ENCODE peak calls at places on chromosomes 12 and 14, in four cellular contexts. E, Y, U and J are unnamed samples.

GRCh38 chr12:607541-608001 is 55.7 kb downstream of the NINJ2 start:
- DNase-seq in U (no peak), Y (no peak), E (no peak), J (no peak)

GRCh38 chr14:100032749-100033148 is 32.5 kb upstream of the EVL start:
- DNase-seq in Y (peak), E (no peak), U (no peak), J (no peak)

GRCh38 chr12:58253663-58254062 is 312.3 kb downstream of the ATP23 start:
- DNase-seq in U (no peak), E (no peak), Y (no peak), J (no peak)

GRCh38 chr14:97946291-97946690 is 1149.1 kb downstream of the VRK1 start:
- DNase-seq in U (peak), E (no peak), Y (no peak), J (no peak)

GRCh38 chr14:67704484-67705089 is 2.9 kb downstream of the RDH12 start:
- DNase-seq in U (no peak), E (peak), Y (peak), J (peak)

GRCh38 chr12:111271674-111272418 is 97.0 kb downstream of the PHETA1 start:
- DNase-seq in E (no peak), U (no peak), Y (no peak), J (no peak)

GRCh38 chr12:84694111-84694510 is 218.5 kb downstream of the SLC6A15 start:
- DNase-seq in E (no peak), Y (peak), U (no peak), J (no peak)

GRCh38 chr14:105860615-105861580 is 334.5 kb downstream of the TMEM121 start:
- DNase-seq in E (no peak), Y (no peak), U (peak), J (no peak)

GRCh38 chr14:55277972-55278740 is 6.9 kb downstream of the FBXO34 start:
- DNase-seq in U (no peak), E (no peak), Y (no peak), J (no peak)

GRCh38 chr14:92651793-92652382 is 96.5 kb downstream of the LGMN start:
- DNase-seq in U (no peak), E (no peak), Y (no peak), J (no peak)

GRCh38 chr14:100212476-100213333 is 26.2 kb upstream of the YY1 start:
- DNase-seq in Y (no peak), U (no peak), E (no peak), J (no peak)

GRCh38 chr14:50830932-50831703 is at the start of gene NIN:
- DNase-seq in U (peak), E (no peak), Y (peak), J (peak)

GRCh38 chr14:105418269-105419054 is 1.2 kb upstream of the MTA1 start:
- DNase-seq in U (no peak), Y (no peak), E (no peak), J (no peak)

GRCh38 chr14:97456958-97457357 is 659.8 kb downstream of the VRK1 start:
- DNase-seq in U (no peak), E (no peak), Y (no peak), J (no peak)

GRCh38 chr14:68784298-68784910 is 8.5 kb downstream of the ZFP36L1 start:
- DNase-seq in Y (no peak), E (no peak), U (no peak), J (no peak)

GRCh38 chr12:422526-422925 is 21.1 kb downstream of the CCDC77 start:
- DNase-seq in E (no peak), U (no peak), Y (no peak), J (no peak)

GRCh38 chr14:96122496-96122895 is 82.1 kb upstream of the BDKRB2 start:
- DNase-seq in E (no peak), U (no peak), Y (no peak), J (no peak)

GRCh38 chr12:26493656-26494055 is 298.3 kb downstream of the SSPN start:
- DNase-seq in Y (no peak), E (no peak), U (no peak), J (no peak)

GRCh38 chr12:22103418-22103817 is 57.4 kb downstream of the CMAS start:
- DNase-seq in U (no peak), E (no peak), Y (no peak), J (no peak)

GRCh38 chr12:115210533-115211252 is 526.7 kb upstream of the TBX3 start:
- DNase-seq in Y (no peak), U (no peak), E (no peak), J (no peak)

GRCh38 chr12:113105606-113106271 is 29.8 kb downstream of the RASAL1 start:
- DNase-seq in U (no peak), E (no peak), Y (no peak), J (no peak)

GRCh38 chr12:107760207-107760816 is 625 bp downstream of the PRDM4 start:
- DNase-seq in U (peak), Y (peak), E (no peak), J (peak)

GRCh38 chr12:20523658-20524057 is 155.3 kb downstream of the PDE3A start:
- DNase-seq in Y (no peak), U (no peak), E (no peak), J (no peak)

GRCh38 chr12:27969011-27969900 is 3.3 kb downstream of the PTHLH start:
- DNase-seq in Y (no peak), U (peak), E (no peak), J (no peak)

GRCh38 chr12:2049604-2050540 is 2.9 kb upstream of the CACNA1C start:
- DNase-seq in E (no peak), Y (no peak), U (no peak), J (no peak)

GRCh38 chr14:37658174-37658573 is 62.7 kb downstream of the TTC6 start:
- DNase-seq in U (no peak), E (no peak), Y (peak), J (peak)

GRCh38 chr12:113955109-113955970 is 10.8 kb downstream of the RBM19 start:
- DNase-seq in E (no peak), U (peak), Y (peak), J (no peak)

GRCh38 chr12:104873374-104873773 is 84.7 kb downstream of the SLC41A2 start:
- DNase-seq in Y (no peak), U (no peak), E (no peak), J (no peak)

GRCh38 chr12:48034835-48035805 is 30.8 kb upstream of the COL2A1 start:
- DNase-seq in U (no peak), Y (no peak), E (no peak), J (no peak)

GRCh38 chr12:116861331-116861730 is 19.9 kb downstream of the HRK start:
- DNase-seq in U (no peak), E (peak), Y (no peak), J (no peak)

GRCh38 chr12:77943466-77943865 is 112.8 kb downstream of the NAV3 start:
- DNase-seq in U (no peak), Y (no peak), E (no peak), J (no peak)

GRCh38 chr12:28178775-28179174 is 11.5 kb upstream of the CCDC91 start:
- DNase-seq in U (no peak), E (no peak), Y (no peak), J (no peak)

GRCh38 chr12:47715393-47715876 is 9.6 kb upstream of the RPAP3 start:
- DNase-seq in U (peak), E (no peak), Y (peak), J (peak)

GRCh38 chr12:111580737-111581136 is 18.4 kb downstream of the ATXN2 start:
- DNase-seq in U (no peak), E (no peak), Y (no peak), J (no peak)

GRCh38 chr12:89571481-89572190 is 45.8 kb upstream of the POC1B start:
- DNase-seq in U (no peak), Y (no peak), E (peak), J (no peak)

GRCh38 chr12:58502236-58502635 is 418.1 kb downstream of the LRIG3 start:
- DNase-seq in U (no peak), Y (peak), E (no peak), J (peak)

GRCh38 chr12:30753761-30754382 is 879 bp downstream of the CAPRIN2 start:
- DNase-seq in Y (no peak), E (peak), U (no peak), J (peak)

GRCh38 chr12:46516238-46516932 is 143.8 kb upstream of the SLC38A2 start:
- DNase-seq in Y (no peak), E (no peak), U (no peak), J (no peak)

GRCh38 chr12:126182619-126183236 is 1117.5 kb downstream of the AACS start:
- DNase-seq in Y (no peak), U (no peak), E (peak), J (no peak)